ENCODE peak calls at places on chromosome 18, in eight cellular contexts. Q is left ventricle myocardium inferior, I is pancreas, P is cardiac fibroblast, M is NB4, O is GM10248, J is progenitor cell of endocrine pancreas, H is adrenal gland. D is an unnamed sample.

GRCh38 chr18:50009772-50010171 is 185.2 kb downstream of the MYO5B start:
- DNase-seq in Q (no peak), I (peak), P (peak), M (peak), O (peak), J (peak), H (peak), D (peak)

GRCh38 chr18:78786776-78787175 is 192.8 kb upstream of the SALL3 start:
- DNase-seq in Q (no peak), I (no peak), P (no peak), M (no peak), O (no peak), J (no peak), H (no peak), D (no peak)

GRCh38 chr18:9771261-9771976 is 63.3 kb downstream of the RAB31 start:
- DNase-seq in Q (peak), I (peak), P (peak), M (peak), O (peak), J (peak), H (peak), D (peak)

GRCh38 chr18:26549486-26550435 is 1.4 kb upstream of the KCTD1 start:
- DNase-seq in Q (peak), I (peak), P (peak), M (peak), O (peak), J (peak), H (peak), D (peak)

GRCh38 chr18:74480149-74480651 is 16.0 kb upstream of the CNDP2 start:
- DNase-seq in Q (no peak), I (no peak), P (no peak), M (no peak), O (no peak), J (no peak), H (peak), D (no peak)

GRCh38 chr18:40367576-40367975 is 1587.5 kb upstream of the PIK3C3 start:
- DNase-seq in Q (no peak), I (no peak), P (no peak), M (no peak), O (no peak), J (no peak), H (no peak), D (no peak)

GRCh38 chr18:23163786-23164583 is 28.7 kb downstream of the CABLES1 start:
- DNase-seq in Q (no peak), I (no peak), P (no peak), M (no peak), O (no peak), J (no peak), H (no peak), D (no peak)

GRCh38 chr18:77108001-77108692 is 24.4 kb downstream of the MBP start:
- DNase-seq in Q (no peak), I (no peak), P (peak), M (peak), O (no peak), J (no peak), H (peak), D (peak)

GRCh38 chr18:78925557-78926242 is 53.9 kb upstream of the SALL3 start:
- DNase-seq in Q (no peak), I (no peak), P (no peak), M (no peak), O (no peak), J (no peak), H (no peak), D (no peak)

DNA sequence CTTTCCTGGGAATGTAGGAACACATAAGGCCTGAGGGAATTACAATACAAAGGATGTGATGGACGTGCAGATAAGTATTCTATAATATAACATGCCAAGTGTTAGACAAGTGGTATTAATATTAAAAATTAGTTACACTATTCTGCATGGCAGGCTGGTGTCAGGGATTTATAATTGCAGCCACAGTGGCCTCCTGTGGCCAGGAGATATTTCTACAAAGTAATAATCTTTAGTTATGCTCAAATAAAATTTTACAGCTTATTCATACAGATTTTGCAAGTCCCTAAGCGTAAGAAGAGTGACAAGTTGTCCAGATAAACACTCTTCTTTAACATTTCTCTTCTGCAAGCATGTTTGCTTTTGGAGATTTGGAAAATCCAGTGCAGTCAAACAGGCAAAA is 90.4 kb upstream of the CBLN2 start:
- DNase-seq in Q (no peak), I (no peak), P (no peak), M (no peak), O (no peak), J (no peak), H (no peak), D (no peak)
- TF ChIP-seq CTCF in Q (no peak), I (no peak), P (no peak), M (no peak), O (no peak), J (no peak), H (no peak), D (no peak)

GRCh38 chr18:11154369-11154982 is 5.1 kb upstream of the PIEZO2 start:
- DNase-seq in Q (no peak), I (no peak), P (peak), M (peak), O (peak), J (no peak), H (no peak), D (peak)
- TF ChIP-seq CTCF in Q (peak), I (no peak), P (peak), M (no peak), O (peak), J (peak), H (peak), D (peak)

GRCh38 chr18:48949606-48950535 is 894 bp downstream of the SMAD7 start:
- DNase-seq in Q (no peak), I (peak), P (peak), M (peak), O (peak), J (peak), H (peak), D (peak)
- TF ChIP-seq CTCF in Q (peak), I (no peak), P (no peak), M (no peak), O (peak), J (peak), H (no peak), D (peak)

GRCh38 chr18:46169464-46169941 is 65.3 kb downstream of the HAUS1 start:
- DNase-seq in Q (no peak), I (no peak), P (peak), M (peak), O (no peak), J (no peak), H (peak), D (no peak)
- TF ChIP-seq CTCF in Q (no peak), I (no peak), P (no peak), M (no peak), O (no peak), J (no peak), H (no peak), D (no peak)

GRCh38 chr18:63824220-63824525 is 49.0 kb downstream of the SERPINB7 start:
- DNase-seq in Q (no peak), I (no peak), P (no peak), M (no peak), O (no peak), J (no peak), H (no peak), D (no peak)
- TF ChIP-seq CTCF in Q (no peak), I (no peak), P (no peak), M (no peak), O (no peak), J (no peak), H (no peak), D (no peak)

DNA sequence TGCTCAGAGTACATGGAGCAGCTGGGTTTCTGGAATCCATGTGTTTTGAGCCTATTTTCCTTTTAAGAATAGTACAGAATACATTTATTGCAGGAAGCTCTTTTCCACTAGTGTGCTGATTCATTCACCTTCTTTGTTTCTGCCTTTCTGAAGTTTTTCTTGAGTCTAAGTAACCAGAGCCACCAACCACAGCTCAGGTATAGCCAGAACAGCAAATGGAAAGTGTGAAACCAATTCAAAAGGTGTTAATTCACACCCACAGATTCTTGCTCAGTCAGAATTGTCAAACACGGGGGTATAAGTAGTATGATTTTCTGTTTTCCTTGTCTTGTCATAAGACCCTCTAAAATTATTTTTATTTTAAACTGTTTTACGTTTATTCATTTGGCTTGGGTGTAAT is 75.9 kb upstream of the DYNAP start:
- DNase-seq in Q (no peak), I (no peak), P (no peak), M (no peak), O (no peak), J (no peak), H (no peak), D (no peak)
- TF ChIP-seq CTCF in Q (no peak), I (no peak), P (no peak), M (no peak), O (no peak), J (no peak), H (no peak), D (no peak)

DNA sequence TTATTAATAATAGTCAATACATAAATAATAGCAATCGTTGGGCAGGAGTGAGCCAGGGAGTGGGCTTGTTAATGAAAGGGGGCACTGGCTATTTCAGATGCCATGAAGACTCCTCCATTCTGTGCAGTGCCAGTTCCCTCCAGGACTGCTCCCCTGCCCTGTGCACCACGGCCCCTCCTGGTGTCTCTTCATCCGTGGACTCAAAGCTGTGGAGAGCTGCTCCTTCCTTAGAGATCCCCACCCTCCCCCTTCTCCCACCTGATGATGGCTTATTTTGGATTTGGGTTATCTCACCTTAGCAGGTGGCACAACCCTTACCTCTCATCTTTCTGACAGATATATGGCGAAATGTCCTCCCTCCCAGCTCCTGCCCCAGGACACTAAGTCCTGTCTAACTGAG is 3.1 kb upstream of the CELF4 start:
- DNase-seq in Q (no peak), I (no peak), P (no peak), M (no peak), O (no peak), J (no peak), H (peak), D (no peak)
- TF ChIP-seq CTCF in Q (no peak), I (no peak), P (no peak), M (no peak), O (no peak), J (no peak), H (no peak), D (no peak)